ENCODE peak calls at places on chromosomes 16 and 17, in four cellular contexts. Z is head of caudate nucleus, T is neural crest cell, R is GM23248. B is an unnamed sample.

GRCh38 chr16:27083861-27084261 is 17.1 kb downstream of the C16orf82 start:
- DNase-seq in Z (no peak), T (peak), R (no peak), B (no peak)

GRCh38 chr17:45222994-45223540 is 1.4 kb downstream of the FMNL1 start:
- DNase-seq in Z (no peak), T (no peak), R (no peak), B (no peak)

GRCh38 chr17:78484300-78485159 is 92.7 kb downstream of the DNAH17 start:
- DNase-seq in Z (peak), T (peak), R (peak), B (peak)

GRCh38 chr17:81601525-81602120 is 35.3 kb downstream of the NPLOC4 start:
- DNase-seq in Z (peak), T (peak), R (peak), B (peak)

GRCh38 chr17:302300-302698 is 50.3 kb downstream of the RPH3AL start:
- DNase-seq in Z (no peak), T (no peak), R (no peak), B (no peak)

GRCh38 chr17:68566145-68566738 is 34.9 kb downstream of the FAM20A start:
- DNase-seq in Z (no peak), T (no peak), R (peak), B (no peak)

GRCh38 chr16:8905168-8905762 is 23.1 kb downstream of the LITAFD start:
- DNase-seq in Z (no peak), T (no peak), R (peak), B (no peak)

GRCh38 chr16:16067127-16067526 is 117.7 kb downstream of the ABCC1 start:
- DNase-seq in Z (no peak), T (no peak), R (no peak), B (no peak)

GRCh38 chr16:24686678-24687077 is 42.8 kb upstream of the TNRC6A start:
- DNase-seq in Z (no peak), T (peak), R (no peak), B (no peak)

GRCh38 chr16:1548234-1548633 is 14.8 kb downstream of the TMEM204 start:
- DNase-seq in Z (no peak), T (no peak), R (no peak), B (no peak)